ENCODE peak calls at places on chromosome 11, in six cellular contexts. One of them, this sample, is unnamed.

GRCh38 chr11:130407978-130408377 is 20.4 kb downstream of the ADAMTS8 start:
- DNase-seq in globus pallidus: no peak
- DNase-seq in stimulated activated naive CD8-positive, alpha-beta T cell treated with anti-CD3 and anti-CD28 coated beads, Interleukin-15, amount 100 ng/mL, for 72 hours: no peak
- DNase-seq in A549: no peak
- DNase-seq in NCI-H510A treated with DMSO at 0.1 percent for 48 hours: no peak
- DNase-seq in HFFc6: peak
- DNase-seq in this sample: peak

GRCh38 chr11:26244207-26244606 is 87.7 kb upstream of the ANO3 start:
- DNase-seq in HFFc6: no peak
- DNase-seq in NCI-H510A treated with DMSO at 0.1 percent for 48 hours: no peak
- DNase-seq in A549: no peak
- DNase-seq in stimulated activated naive CD8-positive, alpha-beta T cell treated with anti-CD3 and anti-CD28 coated beads, Interleukin-15, amount 100 ng/mL, for 72 hours: no peak
- DNase-seq in globus pallidus: no peak
- DNase-seq in this sample: peak

GRCh38 chr11:125207866-125208425 is 43.4 kb downstream of the PKNOX2 start:
- DNase-seq in A549: no peak
- DNase-seq in HFFc6: no peak
- DNase-seq in stimulated activated naive CD8-positive, alpha-beta T cell treated with anti-CD3 and anti-CD28 coated beads, Interleukin-15, amount 100 ng/mL, for 72 hours: no peak
- DNase-seq in NCI-H510A treated with DMSO at 0.1 percent for 48 hours: no peak
- DNase-seq in globus pallidus: no peak
- DNase-seq in this sample: peak

GRCh38 chr11:115643491-115643995 is 139.3 kb upstream of the CADM1 start:
- DNase-seq in NCI-H510A treated with DMSO at 0.1 percent for 48 hours: no peak
- DNase-seq in stimulated activated naive CD8-positive, alpha-beta T cell treated with anti-CD3 and anti-CD28 coated beads, Interleukin-15, amount 100 ng/mL, for 72 hours: no peak
- DNase-seq in globus pallidus: no peak
- DNase-seq in HFFc6: no peak
- DNase-seq in A549: no peak
- DNase-seq in this sample: no peak

GRCh38 chr11:15775051-15775541 is 581.2 kb downstream of the SOX6 start:
- DNase-seq in HFFc6: no peak
- DNase-seq in A549: no peak
- DNase-seq in stimulated activated naive CD8-positive, alpha-beta T cell treated with anti-CD3 and anti-CD28 coated beads, Interleukin-15, amount 100 ng/mL, for 72 hours: no peak
- DNase-seq in globus pallidus: no peak
- DNase-seq in NCI-H510A treated with DMSO at 0.1 percent for 48 hours: no peak
- DNase-seq in this sample: peak

GRCh38 chr11:65650547-65651338 is 12.0 kb downstream of the RELA start:
- DNase-seq in A549: no peak
- DNase-seq in globus pallidus: no peak
- DNase-seq in NCI-H510A treated with DMSO at 0.1 percent for 48 hours: no peak
- DNase-seq in HFFc6: no peak
- DNase-seq in stimulated activated naive CD8-positive, alpha-beta T cell treated with anti-CD3 and anti-CD28 coated beads, Interleukin-15, amount 100 ng/mL, for 72 hours: no peak
- DNase-seq in this sample: no peak

GRCh38 chr11:20364412-20364792 is 888 bp downstream of the HTATIP2 start:
- DNase-seq in globus pallidus: peak
- DNase-seq in A549: peak
- DNase-seq in HFFc6: no peak
- DNase-seq in stimulated activated naive CD8-positive, alpha-beta T cell treated with anti-CD3 and anti-CD28 coated beads, Interleukin-15, amount 100 ng/mL, for 72 hours: no peak
- DNase-seq in NCI-H510A treated with DMSO at 0.1 percent for 48 hours: no peak
- DNase-seq in this sample: no peak

GRCh38 chr11:70210516-70210915 is 7.4 kb downstream of the FADD start:
- DNase-seq in NCI-H510A treated with DMSO at 0.1 percent for 48 hours: no peak
- DNase-seq in HFFc6: no peak
- DNase-seq in stimulated activated naive CD8-positive, alpha-beta T cell treated with anti-CD3 and anti-CD28 coated beads, Interleukin-15, amount 100 ng/mL, for 72 hours: no peak
- DNase-seq in globus pallidus: no peak
- DNase-seq in A549: no peak
- DNase-seq in this sample: peak

GRCh38 chr11:130454495-130455262 is 6.2 kb downstream of the ADAMTS15 start:
- DNase-seq in NCI-H510A treated with DMSO at 0.1 percent for 48 hours: no peak
- DNase-seq in HFFc6: no peak
- DNase-seq in stimulated activated naive CD8-positive, alpha-beta T cell treated with anti-CD3 and anti-CD28 coated beads, Interleukin-15, amount 100 ng/mL, for 72 hours: no peak
- DNase-seq in globus pallidus: no peak
- DNase-seq in A549: no peak
- DNase-seq in this sample: no peak

GRCh38 chr11:400241-400729 is 6.3 kb downstream of the PKP3 start:
- DNase-seq in HFFc6: no peak
- DNase-seq in globus pallidus: no peak
- DNase-seq in stimulated activated naive CD8-positive, alpha-beta T cell treated with anti-CD3 and anti-CD28 coated beads, Interleukin-15, amount 100 ng/mL, for 72 hours: no peak
- DNase-seq in A549: no peak
- DNase-seq in NCI-H510A treated with DMSO at 0.1 percent for 48 hours: no peak
- DNase-seq in this sample: no peak

GRCh38 chr11:11839718-11840117 is 2.1 kb upstream of the USP47 start:
- DNase-seq in HFFc6: no peak
- DNase-seq in globus pallidus: no peak
- DNase-seq in stimulated activated naive CD8-positive, alpha-beta T cell treated with anti-CD3 and anti-CD28 coated beads, Interleukin-15, amount 100 ng/mL, for 72 hours: no peak
- DNase-seq in NCI-H510A treated with DMSO at 0.1 percent for 48 hours: no peak
- DNase-seq in A549: no peak
- DNase-seq in this sample: no peak

This sample was measured in stromal cell of bone marrow.